ENCODE peak calls at places on chromosomes 1 and 21, in seven cellular contexts. One of them, this sample, is unnamed.

GRCh38 chr1:11730429-11730861 is 5.5 kb upstream of the AGTRAP start:
- DNase-seq in BJ: no peak
- DNase-seq in transverse colon: peak; percentile 51
- DNase-seq in fibroblast of mammary gland: no peak
- DNase-seq in OCI-LY7: peak; percentile 82
- DNase-seq in heart right ventricle: no peak
- DNase-seq in DND-41: peak; percentile 61
- DNase-seq in this sample: no peak

GRCh38 chr1:169363046-169363756 is 4.4 kb downstream of the NME7 start:
- DNase-seq in BJ: peak; percentile 37
- DNase-seq in transverse colon: no peak
- DNase-seq in fibroblast of mammary gland: peak; percentile 91
- DNase-seq in OCI-LY7: no peak
- DNase-seq in heart right ventricle: no peak
- DNase-seq in DND-41: no peak
- DNase-seq in this sample: no peak

GRCh38 chr1:163655565-163655964 is 333.8 kb downstream of the NUF2 start:
- DNase-seq in BJ: no peak
- DNase-seq in transverse colon: no peak
- DNase-seq in fibroblast of mammary gland: peak; percentile 36
- DNase-seq in OCI-LY7: no peak
- DNase-seq in heart right ventricle: no peak
- DNase-seq in DND-41: no peak
- DNase-seq in this sample: no peak

GRCh38 chr1:198893763-198894444 is 255.1 kb downstream of the PTPRC start:
- DNase-seq in BJ: no peak
- DNase-seq in transverse colon: no peak
- DNase-seq in fibroblast of mammary gland: no peak
- DNase-seq in OCI-LY7: no peak
- DNase-seq in heart right ventricle: no peak
- DNase-seq in DND-41: no peak
- DNase-seq in this sample: no peak

GRCh38 chr1:6249732-6250689 is 6.0 kb downstream of the HES3 start:
- DNase-seq in BJ: no peak
- DNase-seq in transverse colon: no peak
- DNase-seq in fibroblast of mammary gland: no peak
- DNase-seq in OCI-LY7: no peak
- DNase-seq in heart right ventricle: no peak
- DNase-seq in DND-41: no peak
- DNase-seq in this sample: no peak

GRCh38 chr1:183287191-183287675 is 101.2 kb downstream of the LAMC2 start:
- DNase-seq in BJ: no peak
- DNase-seq in transverse colon: no peak
- DNase-seq in fibroblast of mammary gland: no peak
- DNase-seq in OCI-LY7: no peak
- DNase-seq in heart right ventricle: peak; percentile 74
- DNase-seq in DND-41: no peak
- DNase-seq in this sample: peak; percentile 89

GRCh38 chr1:27391511-27392095 is 819 bp upstream of the GPR3 start:
- DNase-seq in BJ: no peak
- DNase-seq in transverse colon: peak; percentile 49
- DNase-seq in fibroblast of mammary gland: peak; percentile 59
- DNase-seq in OCI-LY7: no peak
- DNase-seq in heart right ventricle: no peak
- DNase-seq in DND-41: no peak
- DNase-seq in this sample: peak; percentile 38

GRCh38 chr1:94636625-94637024 is 95.1 kb upstream of the F3 start:
- DNase-seq in BJ: no peak
- DNase-seq in transverse colon: no peak
- DNase-seq in fibroblast of mammary gland: peak; percentile 76
- DNase-seq in OCI-LY7: no peak
- DNase-seq in heart right ventricle: no peak
- DNase-seq in DND-41: no peak
- DNase-seq in this sample: peak; percentile 65

GRCh38 chr1:161119017-161119378 is 1.1 kb downstream of the NIT1 start:
- DNase-seq in BJ: no peak
- DNase-seq in transverse colon: peak; percentile 48
- DNase-seq in fibroblast of mammary gland: peak; percentile 30
- DNase-seq in OCI-LY7: peak; percentile 54
- DNase-seq in heart right ventricle: peak; percentile 52
- DNase-seq in DND-41: peak; percentile 29
- DNase-seq in this sample: peak; percentile 59

GRCh38 chr1:186500804-186501203 is 39.9 kb upstream of the PDC start:
- DNase-seq in BJ: no peak
- DNase-seq in transverse colon: no peak
- DNase-seq in fibroblast of mammary gland: no peak
- DNase-seq in OCI-LY7: no peak
- DNase-seq in heart right ventricle: no peak
- DNase-seq in DND-41: no peak
- DNase-seq in this sample: no peak

GRCh38 chr1:71093938-71094337 is 13.1 kb upstream of the ZRANB2 start:
- DNase-seq in BJ: no peak
- DNase-seq in transverse colon: no peak
- DNase-seq in fibroblast of mammary gland: peak; percentile 50
- DNase-seq in OCI-LY7: no peak
- DNase-seq in heart right ventricle: no peak
- DNase-seq in DND-41: no peak
- DNase-seq in this sample: no peak

GRCh38 chr1:205680073-205680851 is at the start of gene SLC45A3:
- DNase-seq in BJ: no peak
- DNase-seq in transverse colon: peak; percentile 60
- DNase-seq in fibroblast of mammary gland: no peak
- DNase-seq in OCI-LY7: peak; percentile 45
- DNase-seq in heart right ventricle: peak; percentile 48
- DNase-seq in DND-41: peak; percentile 54
- DNase-seq in this sample: no peak

GRCh38 chr1:101198842-101199636 is 37.8 kb upstream of the S1PR1 start:
- DNase-seq in BJ: no peak
- DNase-seq in transverse colon: no peak
- DNase-seq in fibroblast of mammary gland: no peak
- DNase-seq in OCI-LY7: no peak
- DNase-seq in heart right ventricle: no peak
- DNase-seq in DND-41: no peak
- DNase-seq in this sample: no peak

GRCh38 chr1:166156674-166157073 is 10.1 kb downstream of the FAM78B start:
- DNase-seq in BJ: no peak
- DNase-seq in transverse colon: no peak
- DNase-seq in fibroblast of mammary gland: no peak
- DNase-seq in OCI-LY7: no peak
- DNase-seq in heart right ventricle: no peak
- DNase-seq in DND-41: no peak
- DNase-seq in this sample: no peak

GRCh38 chr1:237033061-237033460 is 8.9 kb upstream of the RYR2 start:
- DNase-seq in BJ: no peak
- DNase-seq in transverse colon: no peak
- DNase-seq in fibroblast of mammary gland: no peak
- DNase-seq in OCI-LY7: no peak
- DNase-seq in heart right ventricle: no peak
- DNase-seq in DND-41: no peak
- DNase-seq in this sample: no peak

GRCh38 chr1:149846042-149846441 is 53.3 kb upstream of the BOLA1 start:
- DNase-seq in BJ: no peak
- DNase-seq in transverse colon: no peak
- DNase-seq in fibroblast of mammary gland: no peak
- DNase-seq in OCI-LY7: peak; percentile 49
- DNase-seq in heart right ventricle: no peak
- DNase-seq in DND-41: no peak
- DNase-seq in this sample: no peak

GRCh38 chr1:116853680-116854191 is 56.0 kb upstream of the PTGFRN start:
- DNase-seq in BJ: no peak
- DNase-seq in transverse colon: peak; percentile 49
- DNase-seq in fibroblast of mammary gland: peak; percentile 90
- DNase-seq in OCI-LY7: no peak
- DNase-seq in heart right ventricle: no peak
- DNase-seq in DND-41: no peak
- DNase-seq in this sample: no peak

GRCh38 chr21:45423201-45423955 is 18.4 kb downstream of the COL18A1 start:
- DNase-seq in BJ: no peak
- DNase-seq in transverse colon: no peak
- DNase-seq in fibroblast of mammary gland: no peak
- DNase-seq in OCI-LY7: no peak
- DNase-seq in heart right ventricle: peak; percentile 8
- DNase-seq in DND-41: no peak
- DNase-seq in this sample: no peak

GRCh38 chr1:16211824-16212223 is 628 bp downstream of the ARHGEF19 start:
- DNase-seq in BJ: no peak
- DNase-seq in transverse colon: no peak
- DNase-seq in fibroblast of mammary gland: no peak
- DNase-seq in OCI-LY7: no peak
- DNase-seq in heart right ventricle: no peak
- DNase-seq in DND-41: no peak
- DNase-seq in this sample: no peak

GRCh38 chr1:16210581-16210980 is 1.9 kb downstream of the ARHGEF19 start:
- DNase-seq in BJ: no peak
- DNase-seq in transverse colon: no peak
- DNase-seq in fibroblast of mammary gland: no peak
- DNase-seq in OCI-LY7: no peak
- DNase-seq in heart right ventricle: no peak
- DNase-seq in DND-41: no peak
- DNase-seq in this sample: no peak

GRCh38 chr1:16209847-16210407 is 2.5 kb downstream of the ARHGEF19 start:
- DNase-seq in BJ: no peak
- DNase-seq in transverse colon: no peak
- DNase-seq in fibroblast of mammary gland: no peak
- DNase-seq in OCI-LY7: no peak
- DNase-seq in heart right ventricle: no peak
- DNase-seq in DND-41: no peak
- DNase-seq in this sample: no peak

GRCh38 chr1:16213013-16213412 is 561 bp upstream of the ARHGEF19 start:
- DNase-seq in BJ: no peak
- DNase-seq in transverse colon: no peak
- DNase-seq in fibroblast of mammary gland: no peak
- DNase-seq in OCI-LY7: no peak
- DNase-seq in heart right ventricle: no peak
- DNase-seq in DND-41: no peak
- DNase-seq in this sample: no peak

DNA sequence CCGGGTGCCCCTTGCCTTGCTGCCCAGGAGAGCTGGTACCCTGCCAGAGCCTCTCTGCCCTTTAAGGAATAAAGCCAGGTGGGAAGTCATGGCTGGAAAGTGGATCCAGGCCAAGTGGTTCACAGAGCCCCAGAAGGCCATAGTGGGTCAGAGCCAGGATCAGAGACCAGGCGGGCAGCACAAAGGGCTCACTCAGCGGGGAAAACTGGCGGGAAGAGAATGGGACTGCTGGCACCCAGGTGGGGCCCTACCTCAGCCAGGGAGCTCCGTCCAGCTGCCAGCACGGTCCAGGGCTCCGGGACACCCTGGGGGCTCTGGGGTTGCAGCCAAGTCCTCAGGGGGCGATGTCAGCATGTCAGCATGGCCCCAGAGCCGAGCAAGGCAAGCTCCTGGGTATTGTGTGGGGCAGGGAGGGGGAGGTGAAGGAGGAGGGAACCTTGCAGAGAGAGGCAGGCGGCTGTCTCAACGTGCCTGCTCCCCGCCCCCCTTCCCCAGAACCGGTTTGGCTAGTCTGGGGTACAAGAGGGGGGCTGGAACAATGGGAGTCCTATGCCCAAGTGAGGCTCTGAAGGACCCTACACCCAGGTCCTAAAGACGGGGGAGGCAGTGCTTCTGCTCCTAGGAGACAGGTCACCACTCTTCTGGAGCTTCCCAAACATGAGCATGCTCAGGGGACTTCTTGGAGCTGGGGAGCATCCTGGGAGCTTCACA is at the start of gene ARHGEF19:
- DNase-seq in BJ: no peak
- DNase-seq in transverse colon: peak; percentile 50
- DNase-seq in fibroblast of mammary gland: no peak
- DNase-seq in OCI-LY7: no peak
- DNase-seq in heart right ventricle: no peak
- DNase-seq in DND-41: no peak
- DNase-seq in this sample: no peak
- H3K4me3 ChIP-seq in BJ: no peak within 1 kb of the TSS
- H3K4me3 ChIP-seq in transverse colon: no peak within 1 kb of the TSS
- H3K4me3 ChIP-seq in fibroblast of mammary gland: no peak within 1 kb of the TSS
- H3K4me3 ChIP-seq in OCI-LY7: no peak within 1 kb of the TSS
- H3K4me3 ChIP-seq in heart right ventricle: no peak within 1 kb of the TSS
- H3K4me3 ChIP-seq in DND-41: no peak within 1 kb of the TSS
- H3K4me3 ChIP-seq in this sample: no peak within 1 kb of the TSS

DNA sequence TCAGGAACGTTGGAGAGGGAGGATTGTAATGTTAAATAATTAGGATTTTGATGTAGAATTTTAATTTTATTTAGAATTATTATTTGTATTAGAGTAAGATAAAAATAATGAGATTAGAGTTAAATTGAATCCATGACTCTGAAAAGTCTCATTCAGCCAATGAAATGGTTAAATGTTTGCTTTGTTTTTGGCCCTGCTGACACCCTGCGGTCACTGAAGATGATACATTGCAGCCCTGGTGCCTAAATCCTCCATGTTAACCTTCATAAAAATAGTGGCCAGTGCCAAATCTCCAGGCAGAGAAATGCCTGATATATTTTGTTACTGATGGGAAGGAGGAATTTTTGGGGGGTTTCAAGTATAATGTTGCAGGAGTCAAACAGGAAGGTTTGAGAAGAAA is 27.3 kb upstream of the RLF start:
- DNase-seq in BJ: no peak
- DNase-seq in transverse colon: no peak
- DNase-seq in fibroblast of mammary gland: no peak
- DNase-seq in OCI-LY7: no peak
- DNase-seq in heart right ventricle: no peak
- DNase-seq in DND-41: no peak
- DNase-seq in this sample: no peak
- TF ChIP-seq CTCF in BJ: no peak
- TF ChIP-seq CTCF in transverse colon: no peak
- TF ChIP-seq CTCF in fibroblast of mammary gland: no peak
- TF ChIP-seq CTCF in OCI-LY7: peak; percentile 10
- TF ChIP-seq CTCF in heart right ventricle: no peak
- TF ChIP-seq CTCF in DND-41: no peak
- TF ChIP-seq CTCF in this sample: no peak

GRCh38 chr1:229431270-229432115 is 2.4 kb downstream of the ACTA1 start:
- DNase-seq in BJ: no peak
- DNase-seq in transverse colon: no peak
- DNase-seq in fibroblast of mammary gland: no peak
- DNase-seq in OCI-LY7: no peak
- DNase-seq in heart right ventricle: no peak
- DNase-seq in DND-41: no peak
- DNase-seq in this sample: no peak
- H3K4me3 ChIP-seq in BJ: no peak overlapping the region
- H3K4me3 ChIP-seq in transverse colon: no peak overlapping the region
- H3K4me3 ChIP-seq in fibroblast of mammary gland: no peak overlapping the region
- H3K4me3 ChIP-seq in OCI-LY7: no peak overlapping the region
- H3K4me3 ChIP-seq in heart right ventricle: peak overlapping the region; percentile 29
- H3K4me3 ChIP-seq in DND-41: no peak overlapping the region
- H3K4me3 ChIP-seq in this sample: no peak overlapping the region

DNA sequence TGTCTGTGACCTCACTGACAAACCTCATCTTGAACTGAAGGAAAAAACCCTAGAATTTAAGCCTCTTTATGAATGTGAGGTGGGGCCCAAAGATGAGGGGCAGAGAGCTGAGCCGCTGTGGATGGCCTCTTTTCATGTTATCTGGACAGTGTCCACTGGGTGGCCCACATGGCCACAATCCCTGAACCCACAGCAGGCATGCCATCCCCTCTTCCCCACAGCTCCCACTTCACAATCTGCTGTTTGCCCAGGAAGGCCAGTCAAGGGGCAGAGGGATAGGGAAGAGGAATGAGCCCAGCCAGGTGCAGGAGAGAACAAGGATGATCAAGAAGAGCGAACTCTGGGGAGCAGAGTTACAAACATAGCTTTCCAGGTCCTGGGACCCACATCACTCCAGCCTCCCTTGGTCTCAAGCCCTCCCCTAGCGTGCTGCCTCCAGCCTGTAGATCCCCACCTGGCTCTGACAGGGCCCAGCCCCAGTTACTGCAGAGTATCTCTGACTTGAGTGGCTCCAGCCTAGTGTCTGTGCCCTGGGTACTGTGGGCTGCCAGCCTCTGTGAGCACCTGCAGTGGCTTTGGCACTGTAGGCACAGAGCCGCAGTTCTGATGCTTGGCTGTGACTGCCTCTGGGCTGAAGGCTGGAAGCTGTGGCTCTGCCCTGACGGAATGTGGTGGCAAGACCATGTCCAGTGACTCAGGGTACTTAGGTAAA is 1.9 kb upstream of the SLFNL1 start:
- DNase-seq in BJ: no peak
- DNase-seq in transverse colon: no peak
- DNase-seq in fibroblast of mammary gland: no peak
- DNase-seq in OCI-LY7: no peak
- DNase-seq in heart right ventricle: no peak
- DNase-seq in DND-41: no peak
- DNase-seq in this sample: no peak
- TF ChIP-seq CTCF in BJ: peak; percentile 49
- TF ChIP-seq CTCF in transverse colon: no peak
- TF ChIP-seq CTCF in fibroblast of mammary gland: peak; percentile 41
- TF ChIP-seq CTCF in OCI-LY7: no peak
- TF ChIP-seq CTCF in heart right ventricle: no peak
- TF ChIP-seq CTCF in DND-41: no peak
- TF ChIP-seq CTCF in this sample: peak; percentile 43